ENCODE peak calls at places on chromosomes 2 and 18, in five cellular contexts. One of them, this sample, is unnamed.
A peak's percentile ranks its signal among the peaks of the same experiment; 100 is the strongest.

GRCh38 chr2:36367497-36368353 is 12.1 kb downstream of the CRIM1 start:
- DNase-seq in cardiac muscle cell: no peak
- DNase-seq in CD8-positive, alpha-beta T cell: no peak
- DNase-seq in fibroblast of lung: no peak
- DNase-seq in testis: no peak
- DNase-seq in this sample: no peak

GRCh38 chr2:156181208-156181607 is 151.3 kb downstream of the NR4A2 start:
- DNase-seq in cardiac muscle cell: no peak
- DNase-seq in fibroblast of lung: no peak
- DNase-seq in testis: no peak
- DNase-seq in CD8-positive, alpha-beta T cell: no peak
- DNase-seq in this sample: no peak

GRCh38 chr18:50836521-50836957 is 16.7 kb upstream of the MRO start:
- DNase-seq in testis: no peak
- DNase-seq in CD8-positive, alpha-beta T cell: no peak
- DNase-seq in cardiac muscle cell: no peak
- DNase-seq in fibroblast of lung: peak; percentile 56
- DNase-seq in this sample: no peak

GRCh38 chr18:54946149-54946581 is 13.1 kb downstream of the CCDC68 start:
- DNase-seq in CD8-positive, alpha-beta T cell: no peak
- DNase-seq in fibroblast of lung: peak; percentile 56
- DNase-seq in cardiac muscle cell: peak; percentile 8
- DNase-seq in testis: no peak
- DNase-seq in this sample: peak; percentile 44

GRCh38 chr2:85887566-85888019 is 1.2 kb downstream of the ST3GAL5 start:
- DNase-seq in CD8-positive, alpha-beta T cell: peak; percentile 71
- DNase-seq in cardiac muscle cell: peak; percentile 47
- DNase-seq in testis: peak; percentile 84
- DNase-seq in fibroblast of lung: peak; percentile 15
- DNase-seq in this sample: peak; percentile 62

GRCh38 chr2:33788044-33788443 is 188.9 kb upstream of the FAM98A start:
- DNase-seq in fibroblast of lung: no peak
- DNase-seq in testis: no peak
- DNase-seq in CD8-positive, alpha-beta T cell: no peak
- DNase-seq in cardiac muscle cell: no peak
- DNase-seq in this sample: no peak

GRCh38 chr2:199798881-199799580 is 52.0 kb downstream of the FTCDNL1 start:
- DNase-seq in fibroblast of lung: peak; percentile 59
- DNase-seq in testis: peak; percentile 70
- DNase-seq in cardiac muscle cell: no peak
- DNase-seq in CD8-positive, alpha-beta T cell: no peak
- DNase-seq in this sample: peak; percentile 10

GRCh38 chr2:229273384-229274338 is 2.6 kb upstream of the PID1 start:
- DNase-seq in cardiac muscle cell: peak; percentile 68
- DNase-seq in CD8-positive, alpha-beta T cell: no peak
- DNase-seq in fibroblast of lung: peak; percentile 89
- DNase-seq in testis: peak; percentile 69
- DNase-seq in this sample: peak; percentile 64

GRCh38 chr2:197707316-197708213 is 2.4 kb downstream of the MARS2 start:
- DNase-seq in cardiac muscle cell: peak; percentile 48
- DNase-seq in CD8-positive, alpha-beta T cell: no peak
- DNase-seq in testis: no peak
- DNase-seq in fibroblast of lung: peak; percentile 75
- DNase-seq in this sample: peak; percentile 4

GRCh38 chr2:215431778-215432758 is 3.8 kb downstream of the FN1 start:
- DNase-seq in testis: no peak
- DNase-seq in cardiac muscle cell: no peak
- DNase-seq in CD8-positive, alpha-beta T cell: no peak
- DNase-seq in fibroblast of lung: peak; percentile 58
- DNase-seq in this sample: no peak

GRCh38 chr2:128986867-128987268 is 668.2 kb upstream of the HS6ST1 start:
- DNase-seq in CD8-positive, alpha-beta T cell: no peak
- DNase-seq in testis: no peak
- DNase-seq in fibroblast of lung: no peak
- DNase-seq in cardiac muscle cell: no peak
- DNase-seq in this sample: no peak

GRCh38 chr2:160836755-160837154 is 323.5 kb upstream of the TANK start:
- DNase-seq in testis: no peak
- DNase-seq in cardiac muscle cell: peak; percentile 3
- DNase-seq in CD8-positive, alpha-beta T cell: no peak
- DNase-seq in fibroblast of lung: peak; percentile 88
- DNase-seq in this sample: no peak

GRCh38 chr18:75142677-75143076 is 66.3 kb downstream of the PTGR3 start:
- DNase-seq in fibroblast of lung: no peak
- DNase-seq in CD8-positive, alpha-beta T cell: peak; percentile 17
- DNase-seq in cardiac muscle cell: no peak
- DNase-seq in testis: no peak
- DNase-seq in this sample: no peak

GRCh38 chr18:51621103-51621969 is 423.9 kb upstream of the MEX3C start:
- DNase-seq in fibroblast of lung: peak; percentile 14
- DNase-seq in cardiac muscle cell: peak; percentile 76
- DNase-seq in CD8-positive, alpha-beta T cell: no peak
- DNase-seq in testis: peak; percentile 80
- DNase-seq in this sample: peak; percentile 28

GRCh38 chr2:236691799-236692167 is 122.2 kb downstream of the ACKR3 start:
- DNase-seq in cardiac muscle cell: no peak
- DNase-seq in fibroblast of lung: no peak
- DNase-seq in testis: no peak
- DNase-seq in CD8-positive, alpha-beta T cell: no peak
- DNase-seq in this sample: no peak

GRCh38 chr2:134718956-134719814 is at the start of gene TMEM163:
- DNase-seq in cardiac muscle cell: peak; percentile 75
- DNase-seq in CD8-positive, alpha-beta T cell: peak; percentile 56
- DNase-seq in fibroblast of lung: no peak
- DNase-seq in testis: peak; percentile 40
- DNase-seq in this sample: peak; percentile 26

GRCh38 chr2:56088411-56088810 is 95.4 kb upstream of the CCDC85A start:
- DNase-seq in fibroblast of lung: no peak
- DNase-seq in testis: no peak
- DNase-seq in CD8-positive, alpha-beta T cell: no peak
- DNase-seq in cardiac muscle cell: no peak
- DNase-seq in this sample: no peak

GRCh38 chr2:189149981-189150380 is 29.6 kb downstream of the COL5A2 start:
- DNase-seq in fibroblast of lung: peak; percentile 81
- DNase-seq in CD8-positive, alpha-beta T cell: no peak
- DNase-seq in testis: no peak
- DNase-seq in cardiac muscle cell: no peak
- DNase-seq in this sample: no peak

GRCh38 chr2:8515390-8515761 is 166.5 kb upstream of the ID2 start:
- DNase-seq in testis: peak; percentile 58
- DNase-seq in CD8-positive, alpha-beta T cell: peak; percentile 71
- DNase-seq in cardiac muscle cell: no peak
- DNase-seq in fibroblast of lung: no peak
- DNase-seq in this sample: peak; percentile 47

GRCh38 chr2:1868683-1869141 is 124.4 kb upstream of the PXDN start:
- DNase-seq in cardiac muscle cell: no peak
- DNase-seq in fibroblast of lung: no peak
- DNase-seq in CD8-positive, alpha-beta T cell: no peak
- DNase-seq in testis: no peak
- DNase-seq in this sample: no peak

GRCh38 chr18:11506871-11507270 is 102.5 kb upstream of the SLC35G4 start:
- DNase-seq in fibroblast of lung: no peak
- DNase-seq in testis: no peak
- DNase-seq in CD8-positive, alpha-beta T cell: no peak
- DNase-seq in cardiac muscle cell: no peak
- DNase-seq in this sample: no peak
- H3K36me3 ChIP-seq in fibroblast of lung: no peaks in the 10 kb centered on the region
- H3K36me3 ChIP-seq in testis: no peaks in the 10 kb centered on the region
- H3K36me3 ChIP-seq in CD8-positive, alpha-beta T cell: no peaks in the 10 kb centered on the region
- H3K36me3 ChIP-seq in cardiac muscle cell: no peaks in the 10 kb centered on the region
- H3K36me3 ChIP-seq in this sample: no peaks in the 10 kb centered on the region

DNA sequence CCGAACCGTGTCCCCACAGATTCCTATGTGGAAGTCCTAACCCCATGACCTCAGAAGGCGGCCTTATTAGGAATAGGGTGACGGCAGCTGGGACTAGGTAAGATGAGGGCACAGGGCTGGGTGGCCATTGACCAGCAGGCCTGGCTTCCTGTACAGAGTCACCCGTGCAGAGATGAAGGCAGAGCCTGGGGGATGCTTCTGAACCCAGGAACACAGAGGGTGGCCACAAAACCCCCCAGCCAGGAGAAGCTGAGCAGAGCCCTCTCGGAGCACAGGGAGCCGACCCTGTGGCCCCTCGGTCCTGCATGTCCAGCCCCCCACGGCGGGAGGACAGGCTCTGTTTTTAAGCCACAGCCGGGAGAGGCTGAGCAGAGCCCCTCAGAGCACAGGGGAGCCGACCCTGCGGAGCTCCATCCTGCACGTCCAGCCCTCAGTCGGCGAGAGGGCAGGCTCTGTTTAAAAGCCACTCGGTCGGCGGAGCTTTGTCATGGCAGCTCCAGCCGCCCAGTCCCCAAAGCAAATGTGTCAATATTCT is 2.7 kb downstream of the PDCD1 start:
- DNase-seq in fibroblast of lung: no peak
- DNase-seq in cardiac muscle cell: no peak
- DNase-seq in testis: no peak
- DNase-seq in CD8-positive, alpha-beta T cell: no peak
- DNase-seq in this sample: no peak
- H3K4me1 ChIP-seq in fibroblast of lung: peaks cover 2% of the 10 kb centered on the region
- H3K4me1 ChIP-seq in cardiac muscle cell: no peaks in the 10 kb centered on the region
- H3K4me1 ChIP-seq in testis: peaks cover 21% of the 10 kb centered on the region
- H3K4me1 ChIP-seq in CD8-positive, alpha-beta T cell: peaks cover 26% of the 10 kb centered on the region
- H3K4me1 ChIP-seq in this sample: peaks cover 27% of the 10 kb centered on the region

DNA sequence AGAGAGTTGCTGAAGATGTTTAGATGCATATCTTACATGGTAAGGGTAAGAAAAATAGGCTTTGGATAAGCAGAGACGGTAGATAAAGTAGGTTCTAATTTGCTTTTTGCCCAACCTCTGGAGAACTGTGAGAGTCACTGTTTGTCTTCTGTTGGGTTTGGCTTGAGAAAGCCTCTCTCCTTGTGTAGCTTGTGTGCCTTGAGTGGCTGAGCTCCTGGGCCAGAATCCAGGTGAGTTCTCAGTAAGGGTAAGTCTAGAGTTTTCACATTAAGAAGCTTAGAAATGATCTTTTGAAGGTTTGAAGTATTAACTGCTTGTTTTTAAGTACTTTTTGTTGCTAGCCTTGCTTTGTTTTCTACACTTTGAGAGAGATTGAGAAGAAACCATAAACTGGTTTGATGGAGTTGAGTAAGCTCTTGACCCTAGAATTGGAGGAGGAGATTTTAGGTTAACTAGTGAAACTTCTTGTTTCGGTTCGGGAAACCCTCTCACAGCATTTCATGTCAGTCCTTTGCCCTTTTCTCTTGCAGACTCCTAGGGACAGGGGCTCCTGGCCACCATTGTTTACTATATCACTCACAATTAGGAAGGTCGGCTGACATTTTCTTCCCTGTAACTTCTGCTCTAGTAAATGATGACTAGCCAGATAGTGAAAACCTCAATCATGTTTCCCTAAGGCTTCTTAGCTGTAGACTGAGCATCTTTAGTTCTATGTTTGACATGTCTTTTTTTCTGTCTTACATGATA is 26.0 kb downstream of the MAP4K4 start:
- DNase-seq in testis: no peak
- DNase-seq in cardiac muscle cell: no peak
- DNase-seq in CD8-positive, alpha-beta T cell: no peak
- DNase-seq in fibroblast of lung: no peak
- DNase-seq in this sample: no peak
- H3K36me3 ChIP-seq in testis: no peaks in the 10 kb centered on the region
- H3K36me3 ChIP-seq in cardiac muscle cell: no peaks in the 10 kb centered on the region
- H3K36me3 ChIP-seq in CD8-positive, alpha-beta T cell: no peaks in the 10 kb centered on the region
- H3K36me3 ChIP-seq in fibroblast of lung: no peaks in the 10 kb centered on the region
- H3K36me3 ChIP-seq in this sample: no peaks in the 10 kb centered on the region

DNA sequence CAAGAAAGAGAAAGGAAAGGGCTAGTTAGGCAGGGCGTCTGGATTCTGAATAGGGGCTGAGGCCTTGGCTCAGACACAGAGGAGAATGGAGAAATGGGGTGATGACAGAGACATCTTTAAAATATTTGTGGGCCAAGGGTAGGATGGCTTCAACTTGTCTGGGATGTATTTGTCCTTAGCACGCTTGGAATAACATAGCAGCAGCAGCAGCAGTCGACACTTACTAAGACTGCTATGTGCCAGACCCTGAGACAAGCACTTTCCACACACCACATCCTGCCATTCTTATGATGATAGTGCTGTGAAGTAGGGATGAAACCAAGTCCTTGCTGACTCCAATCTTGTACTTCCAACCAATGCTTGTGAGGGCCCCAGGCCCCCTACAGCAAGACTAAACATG is 2.6 kb downstream of the IL1RL1 start:
- DNase-seq in cardiac muscle cell: no peak
- DNase-seq in fibroblast of lung: peak; percentile 38
- DNase-seq in CD8-positive, alpha-beta T cell: no peak
- DNase-seq in testis: no peak
- DNase-seq in this sample: no peak
- H3K4me1 ChIP-seq in cardiac muscle cell: peaks cover 5% of the 10 kb centered on the region
- H3K4me1 ChIP-seq in fibroblast of lung: peaks cover 8% of the 10 kb centered on the region
- H3K4me1 ChIP-seq in CD8-positive, alpha-beta T cell: no peaks in the 10 kb centered on the region
- H3K4me1 ChIP-seq in testis: no peaks in the 10 kb centered on the region
- H3K4me1 ChIP-seq in this sample: no peaks in the 10 kb centered on the region

GRCh38 chr18:3250237-3251107 is 2.9 kb downstream of the MYL12A start:
- DNase-seq in testis: no peak
- DNase-seq in fibroblast of lung: peak; percentile 83
- DNase-seq in cardiac muscle cell: no peak
- DNase-seq in CD8-positive, alpha-beta T cell: no peak
- DNase-seq in this sample: no peak

GRCh38 chr18:3254725-3255124 is 7.1 kb downstream of the MYL12A start:
- DNase-seq in CD8-positive, alpha-beta T cell: no peak
- DNase-seq in testis: no peak
- DNase-seq in fibroblast of lung: no peak
- DNase-seq in cardiac muscle cell: no peak
- DNase-seq in this sample: peak; percentile 40

GRCh38 chr18:3251963-3252277 is 4.3 kb downstream of the MYL12A start:
- DNase-seq in fibroblast of lung: no peak
- DNase-seq in CD8-positive, alpha-beta T cell: no peak
- DNase-seq in testis: no peak
- DNase-seq in cardiac muscle cell: no peak
- DNase-seq in this sample: no peak

GRCh38 chr18:3251249-3251962 is 3.8 kb downstream of the MYL12A start:
- DNase-seq in fibroblast of lung: no peak
- DNase-seq in cardiac muscle cell: no peak
- DNase-seq in CD8-positive, alpha-beta T cell: no peak
- DNase-seq in testis: no peak
- DNase-seq in this sample: peak; percentile 30

DNA sequence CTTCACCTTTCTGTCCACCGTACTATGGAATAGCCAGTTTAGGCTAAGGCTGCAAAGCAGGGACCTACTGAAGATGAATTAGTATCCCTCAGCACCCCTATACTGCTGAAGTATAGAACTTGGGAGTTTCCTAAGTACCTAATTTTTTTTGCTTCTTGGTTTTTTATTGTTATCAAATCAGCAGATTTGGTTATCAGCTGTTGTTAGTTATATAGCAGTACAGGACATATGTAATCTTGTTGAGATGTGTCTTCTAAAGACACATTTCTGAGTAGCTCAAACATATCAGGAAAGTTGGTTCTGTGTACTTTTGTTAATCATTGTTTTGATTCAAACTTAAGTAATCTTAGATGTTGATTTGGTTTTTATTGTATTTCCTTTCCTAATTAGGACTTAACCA is 5.2 kb downstream of the MYL12A start:
- DNase-seq in testis: no peak
- DNase-seq in cardiac muscle cell: no peak
- DNase-seq in CD8-positive, alpha-beta T cell: no peak
- DNase-seq in fibroblast of lung: no peak
- DNase-seq in this sample: no peak
- H3K36me3 ChIP-seq in testis: no peaks in the 10 kb centered on the region
- H3K36me3 ChIP-seq in cardiac muscle cell: peaks cover 37% of the 10 kb centered on the region
- H3K36me3 ChIP-seq in CD8-positive, alpha-beta T cell: peaks cover 33% of the 10 kb centered on the region
- H3K36me3 ChIP-seq in fibroblast of lung: peaks cover 17% of the 10 kb centered on the region
- H3K36me3 ChIP-seq in this sample: peaks cover 62% of the 10 kb centered on the region

GRCh38 chr2:10284108-10284870 is 18.4 kb upstream of the HPCAL1 start:
- DNase-seq in CD8-positive, alpha-beta T cell: no peak
- DNase-seq in cardiac muscle cell: no peak
- DNase-seq in testis: no peak
- DNase-seq in fibroblast of lung: no peak
- DNase-seq in this sample: no peak
- H3K4me1 ChIP-seq in CD8-positive, alpha-beta T cell: no peaks in the 10 kb centered on the region
- H3K4me1 ChIP-seq in cardiac muscle cell: peaks cover 5% of the 10 kb centered on the region
- H3K4me1 ChIP-seq in testis: peaks cover 11% of the 10 kb centered on the region
- H3K4me1 ChIP-seq in fibroblast of lung: peaks cover 14% of the 10 kb centered on the region
- H3K4me1 ChIP-seq in this sample: peaks cover 9% of the 10 kb centered on the region